ENCODE peak calls at places on chromosomes 11 and 22, in five cellular contexts. Z, H, G, W and B are unnamed samples. For H3K36me3, the result is how much of the 10 kb centered on the place peaks cover.

GRCh38 chr11:1604711-1605110 is 3.6 kb downstream of the KRTAP5-3 start:
- DNase-seq in W (no peak), H (no peak), G (no peak), Z (no peak), B (no peak)

GRCh38 chr11:61860054-61860903 is 31.1 kb downstream of the FADS3 start:
- DNase-seq in W (no peak), G (no peak), H (peak), Z (no peak), B (peak)

GRCh38 chr11:34408580-34409172 is 30.1 kb upstream of the CAT start:
- DNase-seq in G (no peak), Z (no peak), W (no peak), H (no peak), B (no peak)

GRCh38 chr11:114308689-114309089 is 12.5 kb downstream of the NNMT start:
- DNase-seq in H (no peak), W (no peak), G (no peak), Z (no peak), B (no peak)

GRCh38 chr11:88295028-88295427 is 42.5 kb downstream of the CTSC start:
- DNase-seq in Z (no peak), H (no peak), W (no peak), G (no peak), B (no peak)

GRCh38 chr22:43923191-43923590 is 414 bp upstream of the PNPLA3 start:
- DNase-seq in G (no peak), Z (no peak), W (no peak), H (no peak), B (no peak)

GRCh38 chr11:69516526-69516925 is 35.1 kb downstream of the LINC01488 start:
- DNase-seq in G (no peak), Z (no peak), H (peak), W (peak), B (no peak)

GRCh38 chr11:129888451-129888850 is 6.9 kb downstream of the NFRKB start:
- DNase-seq in G (no peak), H (no peak), W (no peak), Z (no peak), B (no peak)

GRCh38 chr11:64879226-64879900 is 942 bp upstream of the EHD1 start:
- DNase-seq in G (no peak), H (no peak), W (no peak), Z (no peak), B (no peak)

GRCh38 chr22:34427841-34428240 is 507.6 kb upstream of the LARGE1 start:
- DNase-seq in W (no peak), G (no peak), H (no peak), Z (no peak), B (peak)

GRCh38 chr11:104154296-104154695 is 9.7 kb downstream of the PDGFD start:
- DNase-seq in H (no peak), G (no peak), Z (no peak), W (no peak), B (no peak)

GRCh38 chr22:37244114-37244921 is at the start of gene RAC2:
- DNase-seq in Z (no peak), W (peak), H (peak), G (no peak), B (peak)

GRCh38 chr11:11265994-11266606 is 87.0 kb downstream of the CSNK2A3 start:
- DNase-seq in W (peak), G (no peak), Z (peak), H (peak), B (peak)

GRCh38 chr22:49664371-49664881 is 163.2 kb downstream of the BRD1 start:
- DNase-seq in H (no peak), Z (no peak), G (no peak), W (no peak), B (no peak)

GRCh38 chr11:47161134-47161854 is 15.4 kb downstream of the ARFGAP2 start:
- DNase-seq in W (peak), Z (peak), H (peak), G (peak), B (peak)

GRCh38 chr11:128796275-128796674 is 70.8 kb downstream of the KCNJ1 start:
- DNase-seq in W (peak), G (no peak), H (no peak), Z (no peak), B (no peak)

DNA sequence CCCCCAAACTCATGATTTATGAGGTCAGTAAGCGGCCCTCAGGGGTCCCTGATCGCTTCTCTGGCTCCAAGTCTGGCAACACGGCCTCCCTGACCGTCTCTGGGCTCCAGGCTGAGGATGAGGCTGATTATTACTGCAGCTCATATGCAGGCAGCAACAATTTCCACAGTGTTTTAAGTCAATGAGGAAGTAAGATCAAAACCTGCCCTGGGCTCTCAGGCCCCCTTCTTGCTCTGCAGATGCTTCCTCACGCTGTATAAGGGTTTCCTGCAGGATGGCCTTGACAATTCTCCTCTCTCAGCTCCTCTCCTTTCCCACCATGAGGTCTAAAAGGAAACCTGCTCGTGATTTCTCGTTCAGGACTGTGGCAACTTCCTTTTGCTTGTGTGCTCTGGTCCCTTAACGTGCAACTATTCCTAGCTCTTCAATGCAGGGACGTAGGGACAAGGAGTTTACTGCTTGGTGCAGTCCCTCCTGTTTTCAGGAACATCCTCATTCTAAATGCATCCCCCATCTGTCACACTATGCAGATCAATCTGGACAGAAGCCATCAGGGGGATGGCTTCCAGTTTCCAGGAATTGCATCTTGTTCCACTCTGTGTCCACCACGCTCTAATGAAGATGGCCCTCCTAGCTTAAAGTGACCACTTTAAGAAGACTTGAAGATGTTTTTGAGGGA is 64.4 kb upstream of the IGLL5 start:
- DNase-seq in Z (no peak), H (no peak), G (no peak), W (no peak), B (no peak)
- H3K4me3 ChIP-seq in Z (no peak), H (no peak), G (no peak), W (no peak), B (no peak)

GRCh38 chr22:41891407-41891806 is 23.5 kb downstream of the SHISA8 start:
- DNase-seq in Z (no peak), W (no peak), G (no peak), H (no peak), B (no peak)
- H3K36me3 ChIP-seq in Z (half or more), W (under half), G (under half), H (half or more), B (under half)

GRCh38 chr11:76767659-76768058 is 15.5 kb upstream of the TSKU start:
- DNase-seq in W (no peak), G (no peak), Z (no peak), H (peak), B (no peak)
- H3K4me3 ChIP-seq in W (no peak), G (no peak), Z (no peak), H (no peak), B (no peak)

GRCh38 chr22:25714739-25715138 is 27.2 kb upstream of the MYO18B start:
- DNase-seq in G (no peak), H (no peak), Z (no peak), W (no peak), B (no peak)

GRCh38 chr22:25718109-25718830 is 23.7 kb upstream of the MYO18B start:
- DNase-seq in Z (no peak), G (no peak), W (no peak), H (no peak), B (no peak)

GRCh38 chr22:25714070-25714469 is 27.9 kb upstream of the MYO18B start:
- DNase-seq in W (no peak), Z (no peak), G (no peak), H (no peak), B (no peak)

GRCh38 chr22:25712661-25713400 is 29.2 kb upstream of the MYO18B start:
- DNase-seq in W (no peak), H (no peak), G (no peak), Z (no peak), B (no peak)

GRCh38 chr22:25716637-25717036 is 25.4 kb upstream of the MYO18B start:
- DNase-seq in G (no peak), H (no peak), W (no peak), Z (no peak), B (no peak)
- H3K36me3 ChIP-seq in G (under half), H (under half), W (under half), Z (under half), B (under half)

GRCh38 chr11:109986488-109986887 is 106.7 kb upstream of the ZC3H12C start:
- DNase-seq in G (no peak), H (no peak), W (no peak), Z (no peak), B (no peak)

GRCh38 chr11:109978895-109979294 is 114.3 kb upstream of the ZC3H12C start:
- DNase-seq in H (no peak), Z (no peak), W (peak), G (no peak), B (no peak)

GRCh38 chr11:109984634-109985289 is 108.4 kb upstream of the ZC3H12C start:
- DNase-seq in W (no peak), G (no peak), H (no peak), Z (no peak), B (no peak)

GRCh38 chr11:109981028-109981636 is 112.1 kb upstream of the ZC3H12C start:
- DNase-seq in Z (no peak), G (no peak), H (no peak), W (no peak), B (no peak)

DNA sequence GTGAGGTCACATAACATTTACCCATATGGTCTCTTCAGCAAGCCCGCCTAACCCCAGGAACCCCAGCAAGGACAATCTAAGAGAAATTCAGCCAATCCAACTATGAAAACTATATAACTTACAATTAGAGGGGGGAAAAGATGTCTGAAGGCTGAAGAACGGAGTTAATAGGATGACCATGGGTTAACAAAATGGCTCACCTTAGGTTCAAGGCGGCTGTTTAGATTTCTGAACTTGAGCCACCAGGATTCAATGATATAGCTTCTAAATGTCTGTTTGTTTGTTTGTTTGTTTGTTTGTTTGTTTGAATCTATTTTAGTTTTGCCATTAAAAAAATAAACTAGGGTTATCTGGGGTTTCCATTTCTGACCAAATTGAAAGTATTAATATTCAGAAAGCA is 109.8 kb upstream of the ZC3H12C start:
- DNase-seq in W (no peak), G (no peak), H (no peak), Z (no peak), B (no peak)
- H3K4me3 ChIP-seq in W (no peak), G (no peak), H (no peak), Z (no peak), B (no peak)